ENCODE peak calls at places on chromosomes 12 and 14, in six cellular contexts. One of them, this sample, is unnamed.

GRCh38 chr14:99320105-99320572 is 48.1 kb upstream of the BCL11B start:
- DNase-seq in H1: no peak
- DNase-seq in neuronal stem cell: peak
- DNase-seq in mesenchymal stem cell: no peak
- DNase-seq in H9: peak
- DNase-seq in IMR-90: peak
- DNase-seq in this sample: peak

GRCh38 chr12:28409892-28410291 is 219.6 kb downstream of the CCDC91 start:
- DNase-seq in H1: no peak
- DNase-seq in neuronal stem cell: no peak
- DNase-seq in mesenchymal stem cell: no peak
- DNase-seq in H9: no peak
- DNase-seq in IMR-90: peak
- DNase-seq in this sample: no peak

GRCh38 chr12:128557231-128557630 is 266.5 kb downstream of the SLC15A4 start:
- DNase-seq in H1: no peak
- DNase-seq in neuronal stem cell: no peak
- DNase-seq in mesenchymal stem cell: no peak
- DNase-seq in H9: no peak
- DNase-seq in IMR-90: no peak
- DNase-seq in this sample: no peak

GRCh38 chr12:685388-685787 is 22.1 kb upstream of the NINJ2 start:
- DNase-seq in H1: no peak
- DNase-seq in neuronal stem cell: no peak
- DNase-seq in mesenchymal stem cell: peak
- DNase-seq in H9: no peak
- DNase-seq in IMR-90: peak
- DNase-seq in this sample: peak

GRCh38 chr14:103292426-103293374 is 41.3 kb upstream of the EIF5 start:
- DNase-seq in H1: no peak
- DNase-seq in neuronal stem cell: peak
- DNase-seq in mesenchymal stem cell: peak
- DNase-seq in H9: peak
- DNase-seq in IMR-90: peak
- DNase-seq in this sample: peak

GRCh38 chr14:95314609-95315008 is 5.1 kb downstream of the CLMN start:
- DNase-seq in H1: no peak
- DNase-seq in neuronal stem cell: no peak
- DNase-seq in mesenchymal stem cell: peak
- DNase-seq in H9: no peak
- DNase-seq in IMR-90: no peak
- DNase-seq in this sample: no peak

GRCh38 chr12:3137268-3137761 is 60.1 kb downstream of the TSPAN9 start:
- DNase-seq in H1: no peak
- DNase-seq in neuronal stem cell: no peak
- DNase-seq in mesenchymal stem cell: peak
- DNase-seq in H9: peak
- DNase-seq in IMR-90: peak
- DNase-seq in this sample: peak

GRCh38 chr12:94873368-94874085 is 130.0 kb downstream of the NDUFA12 start:
- DNase-seq in H1: no peak
- DNase-seq in neuronal stem cell: peak
- DNase-seq in mesenchymal stem cell: no peak
- DNase-seq in H9: peak
- DNase-seq in IMR-90: no peak
- DNase-seq in this sample: peak

GRCh38 chr12:38664661-38665269 is 240.6 kb downstream of the CPNE8 start:
- DNase-seq in H1: no peak
- DNase-seq in neuronal stem cell: peak
- DNase-seq in mesenchymal stem cell: peak
- DNase-seq in H9: no peak
- DNase-seq in IMR-90: no peak
- DNase-seq in this sample: peak

GRCh38 chr12:43982544-43982943 is 146.7 kb downstream of the TMEM117 start:
- DNase-seq in H1: no peak
- DNase-seq in neuronal stem cell: no peak
- DNase-seq in mesenchymal stem cell: no peak
- DNase-seq in H9: no peak
- DNase-seq in IMR-90: peak
- DNase-seq in this sample: no peak

GRCh38 chr12:123546281-123546680 is 12.8 kb upstream of the RILPL1 start:
- DNase-seq in H1: no peak
- DNase-seq in neuronal stem cell: no peak
- DNase-seq in mesenchymal stem cell: peak
- DNase-seq in H9: no peak
- DNase-seq in IMR-90: peak
- DNase-seq in this sample: peak

GRCh38 chr12:14495326-14495725 is 72.4 kb downstream of the PLBD1 start:
- DNase-seq in H1: no peak
- DNase-seq in neuronal stem cell: no peak
- DNase-seq in mesenchymal stem cell: no peak
- DNase-seq in H9: no peak
- DNase-seq in IMR-90: no peak
- DNase-seq in this sample: no peak
- H2BK15ac ChIP-seq in H1: no peak
- H2BK15ac ChIP-seq in neuronal stem cell: no peak
- H2BK15ac ChIP-seq in mesenchymal stem cell: no peak
- H2BK15ac ChIP-seq in H9: no peak
- H2BK15ac ChIP-seq in IMR-90: no peak
- H2BK15ac ChIP-seq in this sample: no peak

DNA sequence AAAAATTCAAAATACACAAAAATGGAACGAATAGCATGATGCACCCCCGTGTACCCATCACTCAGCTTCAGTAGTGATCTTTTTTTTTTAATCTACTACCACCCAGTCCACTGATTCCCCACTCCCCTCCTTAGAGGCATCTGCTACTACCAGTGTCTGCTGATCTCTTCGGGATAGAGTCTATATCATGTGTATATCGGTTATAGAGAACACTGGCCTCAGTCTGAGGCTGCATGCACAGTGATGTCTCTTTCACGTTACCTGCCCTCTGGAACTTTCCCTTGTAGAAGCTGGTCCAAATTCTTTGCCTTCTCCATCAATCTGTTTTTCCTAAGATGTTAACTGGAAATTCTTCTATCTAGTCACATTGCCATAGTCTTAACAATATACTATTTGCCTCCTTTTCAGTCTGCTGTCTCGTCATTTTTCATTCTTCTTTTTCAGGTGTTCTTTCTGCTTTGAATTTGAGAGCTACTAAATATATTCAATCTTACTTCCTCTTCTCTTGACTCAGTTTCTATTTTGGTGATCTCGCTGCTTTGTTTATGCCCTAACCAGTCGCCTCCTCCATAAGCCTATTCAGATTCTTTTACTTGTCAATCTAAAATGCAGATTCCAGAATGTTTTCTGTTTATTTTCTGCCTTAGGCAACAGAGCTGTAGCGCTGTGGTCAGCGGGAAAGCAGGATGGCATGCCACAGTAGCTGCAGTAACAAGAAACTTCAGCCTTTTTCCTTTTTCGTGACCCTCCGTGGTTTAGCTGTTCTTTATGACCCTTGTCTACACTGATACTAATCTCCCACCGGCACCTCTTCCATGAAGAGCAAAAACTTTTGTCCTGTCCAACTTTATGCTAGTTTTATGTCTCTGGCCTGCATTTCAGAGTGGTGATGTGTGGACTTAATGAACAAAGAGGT is 67.0 kb downstream of the FBXW8 start:
- DNase-seq in H1: no peak
- DNase-seq in neuronal stem cell: no peak
- DNase-seq in mesenchymal stem cell: peak
- DNase-seq in H9: no peak
- DNase-seq in IMR-90: no peak
- DNase-seq in this sample: peak
- H3K9ac ChIP-seq in H1: no peak
- H3K9ac ChIP-seq in neuronal stem cell: no peak
- H3K9ac ChIP-seq in mesenchymal stem cell: no peak
- H3K9ac ChIP-seq in H9: no peak
- H3K9ac ChIP-seq in IMR-90: no peak
- H3K9ac ChIP-seq in this sample: no peak

DNA sequence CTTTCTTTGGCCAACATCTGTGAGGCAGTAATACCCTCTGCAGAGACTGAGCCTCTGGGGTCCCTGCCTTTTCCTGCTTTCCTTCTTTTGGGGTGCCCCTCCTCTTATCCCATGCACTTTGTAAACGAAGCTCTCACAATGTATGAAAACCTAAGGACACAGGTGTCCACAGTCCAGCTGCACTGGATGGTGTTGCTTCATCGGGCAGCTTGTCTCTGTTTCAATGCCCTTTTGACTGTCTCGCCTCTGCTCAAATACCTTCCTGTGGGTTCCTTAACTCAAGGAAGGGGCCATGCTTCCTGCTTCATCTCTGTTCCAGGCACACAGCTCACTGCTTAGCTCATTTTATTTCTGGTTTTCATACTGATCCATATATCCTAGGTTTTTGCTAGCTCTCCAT is 6.4 kb downstream of the C1RL start:
- DNase-seq in H1: no peak
- DNase-seq in neuronal stem cell: no peak
- DNase-seq in mesenchymal stem cell: no peak
- DNase-seq in H9: no peak
- DNase-seq in IMR-90: no peak
- DNase-seq in this sample: no peak
- H2BK15ac ChIP-seq in H1: no peak
- H2BK15ac ChIP-seq in neuronal stem cell: no peak
- H2BK15ac ChIP-seq in mesenchymal stem cell: no peak
- H2BK15ac ChIP-seq in H9: no peak
- H2BK15ac ChIP-seq in IMR-90: no peak
- H2BK15ac ChIP-seq in this sample: no peak

GRCh38 chr12:54370218-54370730 is 6.0 kb upstream of the GPR84 start:
- DNase-seq in H1: peak
- DNase-seq in neuronal stem cell: no peak
- DNase-seq in mesenchymal stem cell: peak
- DNase-seq in H9: peak
- DNase-seq in IMR-90: peak
- DNase-seq in this sample: peak
- H3K9ac ChIP-seq in H1: no peak
- H3K9ac ChIP-seq in neuronal stem cell: no peak
- H3K9ac ChIP-seq in mesenchymal stem cell: peak
- H3K9ac ChIP-seq in H9: no peak
- H3K9ac ChIP-seq in IMR-90: peak
- H3K9ac ChIP-seq in this sample: peak

GRCh38 chr12:46473634-46474201 is 101.1 kb upstream of the SLC38A2 start:
- DNase-seq in H1: no peak
- DNase-seq in neuronal stem cell: no peak
- DNase-seq in mesenchymal stem cell: peak
- DNase-seq in H9: no peak
- DNase-seq in IMR-90: peak
- DNase-seq in this sample: peak
- H2BK15ac ChIP-seq in H1: no peak
- H2BK15ac ChIP-seq in neuronal stem cell: no peak
- H2BK15ac ChIP-seq in mesenchymal stem cell: no peak
- H2BK15ac ChIP-seq in H9: no peak
- H2BK15ac ChIP-seq in IMR-90: peak
- H2BK15ac ChIP-seq in this sample: no peak

DNA sequence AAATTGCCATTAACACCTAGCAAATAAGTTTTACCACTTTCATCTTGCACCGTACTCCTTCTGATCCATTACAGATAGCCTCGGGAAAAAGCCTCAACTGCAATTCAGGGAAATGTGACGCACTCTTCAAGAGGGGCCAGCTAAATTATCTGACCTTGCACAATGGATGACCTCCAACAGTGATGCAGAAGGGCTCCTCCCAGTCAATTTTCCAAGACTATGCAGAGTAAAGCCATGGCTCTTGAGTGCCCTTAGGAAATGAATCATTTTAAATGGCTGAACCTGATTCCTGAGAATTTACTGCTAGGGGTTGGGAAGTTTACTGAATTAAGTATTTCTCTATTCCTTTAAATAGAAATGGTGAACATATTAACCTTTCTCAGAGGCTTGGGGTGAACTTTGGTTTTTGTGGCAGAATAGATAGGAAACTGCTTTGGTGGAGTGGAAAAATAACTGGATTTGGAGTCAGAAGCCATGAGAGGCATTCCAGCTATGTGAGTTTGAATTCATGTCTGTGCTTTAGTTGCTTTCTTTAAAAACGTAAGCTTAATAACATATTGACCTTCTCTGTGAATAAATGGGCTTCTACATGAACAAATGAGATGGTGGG is 64.8 kb upstream of the OVCH1 start:
- DNase-seq in H1: no peak
- DNase-seq in neuronal stem cell: no peak
- DNase-seq in mesenchymal stem cell: peak
- DNase-seq in H9: no peak
- DNase-seq in IMR-90: peak
- DNase-seq in this sample: no peak
- H3K9ac ChIP-seq in H1: no peak
- H3K9ac ChIP-seq in neuronal stem cell: no peak
- H3K9ac ChIP-seq in mesenchymal stem cell: peak
- H3K9ac ChIP-seq in H9: no peak
- H3K9ac ChIP-seq in IMR-90: no peak
- H3K9ac ChIP-seq in this sample: no peak

GRCh38 chr14:61536661-61537566 is 158.4 kb upstream of the HIF1A start:
- DNase-seq in H1: no peak
- DNase-seq in neuronal stem cell: no peak
- DNase-seq in mesenchymal stem cell: no peak
- DNase-seq in H9: no peak
- DNase-seq in IMR-90: no peak
- DNase-seq in this sample: no peak
- H2BK15ac ChIP-seq in H1: no peak
- H2BK15ac ChIP-seq in neuronal stem cell: no peak
- H2BK15ac ChIP-seq in mesenchymal stem cell: no peak
- H2BK15ac ChIP-seq in H9: no peak
- H2BK15ac ChIP-seq in IMR-90: peak
- H2BK15ac ChIP-seq in this sample: no peak

This sample was measured in mesendoderm.